ENCODE peak calls at places on chromosomes 1 and 21, in seven cellular contexts. U is Ammon's horn; T is CD8-positive, alpha-beta T cell; R is EL; W is activated CD4-positive, alpha-beta memory T cell treated with anti-CD3 and anti-CD28 coated beads, Interleukin-2, amount 10 ng/mL, durations not matched to agents 7 days and 5 days; Y is stimulated activated CD8-positive, alpha-beta memory T cell treated with anti-CD3 and anti-CD28 coated beads, Interleukin-4, amount 100 ng/mL, for 48 hours; V is choroid plexus epithelial cell. P is an unnamed sample.

GRCh38 chr1:11059166-11059989 is 440 bp downstream of the SRM start:
- DNase-seq in U (no peak), T (peak), R (no peak), W (no peak), Y (no peak), V (peak), P (no peak)

GRCh38 chr1:207848234-207848633 is 62.7 kb downstream of the CD34 start:
- DNase-seq in U (no peak), T (no peak), R (peak), W (peak), Y (peak), V (peak), P (peak)

GRCh38 chr1:2382621-2383361 is 8.6 kb downstream of the MORN1 start:
- DNase-seq in U (no peak), T (no peak), R (peak), W (peak), Y (peak), V (peak), P (no peak)

GRCh38 chr1:22868331-22868730 is 104.3 kb downstream of the LACTBL1 start:
- DNase-seq in U (no peak), T (no peak), R (no peak), W (no peak), Y (no peak), V (no peak), P (peak)

GRCh38 chr1:110541996-110542395 is 23.0 kb upstream of the KCNA10 start:
- DNase-seq in U (no peak), T (no peak), R (no peak), W (no peak), Y (no peak), V (no peak), P (no peak)

GRCh38 chr1:37861151-37861550 is 1.8 kb upstream of the MTF1 start:
- DNase-seq in U (no peak), T (no peak), R (peak), W (no peak), Y (no peak), V (no peak), P (no peak)

GRCh38 chr1:204858381-204858821 is 12.3 kb upstream of the NFASC start:
- DNase-seq in U (no peak), T (no peak), R (no peak), W (no peak), Y (no peak), V (no peak), P (no peak)

GRCh38 chr1:17831619-17832018 is 76.5 kb downstream of the ACTL8 start:
- DNase-seq in U (no peak), T (no peak), R (peak), W (no peak), Y (no peak), V (peak), P (peak)

GRCh38 chr1:241459186-241459802 is 60.3 kb downstream of the FH start:
- DNase-seq in U (no peak), T (no peak), R (no peak), W (no peak), Y (no peak), V (no peak), P (no peak)

GRCh38 chr21:38487906-38488639 is 10.2 kb downstream of the ERG start:
- DNase-seq in U (no peak), T (no peak), R (no peak), W (no peak), Y (no peak), V (no peak), P (no peak)

GRCh38 chr1:244836598-244836997 is 1.1 kb downstream of the COX20 start:
- DNase-seq in U (no peak), T (no peak), R (no peak), W (no peak), Y (no peak), V (peak), P (peak)

GRCh38 chr1:195141294-195141693 is 1466.9 kb downstream of the KCNT2 start:
- DNase-seq in U (no peak), T (no peak), R (no peak), W (no peak), Y (no peak), V (no peak), P (no peak)

P was measured in IMR-90.